ENCODE peak calls at places on chromosomes 2 and 18, in nine cellular contexts. E, B, T, A, S, G, K, U and R are unnamed samples.

GRCh38 chr2:158600155-158600802 is 143.5 kb downstream of the PKP4 start:
- DNase-seq in E (peak; percentile 44), A (peak; percentile 88), T (no peak), U (no peak), S (no peak), K (peak; percentile 34), G (peak; percentile 84), B (no peak), R (no peak)

GRCh38 chr18:48790869-48791635 is 159.7 kb downstream of the SMAD7 start:
- DNase-seq in T (peak; percentile 32), K (no peak), S (no peak), B (no peak), G (no peak), E (peak; percentile 42), U (peak; percentile 30), A (no peak), R (no peak)

GRCh38 chr2:167787021-167787420 is 460.4 kb downstream of the STK39 start:
- DNase-seq in S (no peak), U (no peak), E (no peak), T (no peak), B (no peak), A (no peak), K (no peak), G (no peak), R (no peak)

GRCh38 chr2:30150786-30151185 is 4.0 kb downstream of the YPEL5 start:
- DNase-seq in K (no peak), A (no peak), G (no peak), U (no peak), S (no peak), B (no peak), E (no peak), T (no peak), R (no peak)

GRCh38 chr2:143482761-143483160 is 353.5 kb downstream of the ARHGAP15 start:
- DNase-seq in G (no peak), A (no peak), U (no peak), E (no peak), S (no peak), T (no peak), K (no peak), B (no peak), R (no peak)

GRCh38 chr2:59910176-59910575 is 643.3 kb downstream of the BCL11A start:
- DNase-seq in S (no peak), T (peak; percentile 17), A (no peak), G (no peak), B (no peak), E (no peak), U (no peak), K (no peak), R (no peak)

GRCh38 chr2:111707700-111708099 is 176.3 kb downstream of the ANAPC1 start:
- DNase-seq in B (no peak), S (no peak), T (no peak), K (no peak), U (no peak), A (no peak), G (no peak), E (no peak), R (no peak)

GRCh38 chr2:73830871-73831401 is 2.2 kb downstream of the STAMBP start:
- DNase-seq in B (no peak), G (peak; percentile 48), K (peak; percentile 73), A (peak; percentile 84), S (no peak), U (no peak), E (no peak), T (no peak), R (no peak)

GRCh38 chr2:218981390-218982311 is 3.3 kb downstream of the FEV start:
- DNase-seq in E (peak; percentile 23), K (no peak), A (no peak), U (peak; percentile 73), S (peak; percentile 37), G (no peak), T (no peak), B (no peak), R (no peak)

GRCh38 chr2:176139621-176140020 is 10.1 kb downstream of the HOXD8 start:
- DNase-seq in E (no peak), A (no peak), K (no peak), B (no peak), S (no peak), T (no peak), G (peak; percentile 37), U (peak; percentile 69), R (no peak)

GRCh38 chr2:205925373-205926337 is 160.3 kb downstream of the INO80D start:
- DNase-seq in E (peak; percentile 68), U (peak; percentile 90), S (peak; percentile 49), B (peak; percentile 58), A (peak; percentile 18), T (peak; percentile 58), K (no peak), G (peak; percentile 65), R (peak; percentile 69)

DNA sequence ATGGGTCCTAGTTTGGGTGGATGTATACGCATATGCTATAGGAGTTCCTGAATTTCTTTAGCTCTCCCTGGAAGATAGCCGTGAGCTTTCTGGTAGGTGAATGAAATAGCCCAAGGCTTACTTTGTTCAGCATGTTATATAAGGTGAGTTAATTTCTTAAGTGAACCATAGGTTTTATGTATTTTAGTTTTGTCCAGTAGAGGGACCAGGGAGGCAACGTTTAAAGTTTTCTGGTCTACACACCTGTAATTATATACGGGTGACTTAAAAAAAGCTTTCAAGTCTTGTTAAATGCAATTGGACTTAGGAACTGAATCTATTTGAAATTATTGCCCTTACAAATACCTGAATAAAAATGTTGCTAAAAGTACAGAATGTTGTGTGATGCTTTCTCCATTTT is 402.5 kb upstream of the DDX18 start:
- DNase-seq in S (no peak), U (no peak), K (peak; percentile 39), A (no peak), G (no peak), B (no peak), T (no peak), E (no peak), R (no peak)
- TF ChIP-seq CTCF in S (no peak), U (no peak), K (peak; percentile 61), A (no peak), G (no peak), B (no peak), T (peak; percentile 46), E (no peak), R (peak; percentile 43)

GRCh38 chr2:109318949-109319342 is 189.9 kb downstream of the SH3RF3 start:
- DNase-seq in E (no peak), G (no peak), A (no peak), S (no peak), K (no peak), B (no peak), U (no peak), T (no peak), R (no peak)

GRCh38 chr2:109316091-109316490 is 187.1 kb downstream of the SH3RF3 start:
- DNase-seq in B (no peak), G (no peak), A (no peak), T (no peak), U (no peak), S (no peak), K (no peak), E (no peak), R (no peak)

GRCh38 chr2:109317471-109318090 is 188.6 kb downstream of the SH3RF3 start:
- DNase-seq in T (no peak), S (no peak), B (no peak), U (peak; percentile 48), K (no peak), A (no peak), E (no peak), G (peak; percentile 71), R (no peak)

GRCh38 chr2:109320195-109320935 is 191.4 kb downstream of the SH3RF3 start:
- DNase-seq in E (no peak), K (no peak), A (no peak), U (no peak), S (no peak), B (no peak), T (no peak), G (peak; percentile 94), R (no peak)

DNA sequence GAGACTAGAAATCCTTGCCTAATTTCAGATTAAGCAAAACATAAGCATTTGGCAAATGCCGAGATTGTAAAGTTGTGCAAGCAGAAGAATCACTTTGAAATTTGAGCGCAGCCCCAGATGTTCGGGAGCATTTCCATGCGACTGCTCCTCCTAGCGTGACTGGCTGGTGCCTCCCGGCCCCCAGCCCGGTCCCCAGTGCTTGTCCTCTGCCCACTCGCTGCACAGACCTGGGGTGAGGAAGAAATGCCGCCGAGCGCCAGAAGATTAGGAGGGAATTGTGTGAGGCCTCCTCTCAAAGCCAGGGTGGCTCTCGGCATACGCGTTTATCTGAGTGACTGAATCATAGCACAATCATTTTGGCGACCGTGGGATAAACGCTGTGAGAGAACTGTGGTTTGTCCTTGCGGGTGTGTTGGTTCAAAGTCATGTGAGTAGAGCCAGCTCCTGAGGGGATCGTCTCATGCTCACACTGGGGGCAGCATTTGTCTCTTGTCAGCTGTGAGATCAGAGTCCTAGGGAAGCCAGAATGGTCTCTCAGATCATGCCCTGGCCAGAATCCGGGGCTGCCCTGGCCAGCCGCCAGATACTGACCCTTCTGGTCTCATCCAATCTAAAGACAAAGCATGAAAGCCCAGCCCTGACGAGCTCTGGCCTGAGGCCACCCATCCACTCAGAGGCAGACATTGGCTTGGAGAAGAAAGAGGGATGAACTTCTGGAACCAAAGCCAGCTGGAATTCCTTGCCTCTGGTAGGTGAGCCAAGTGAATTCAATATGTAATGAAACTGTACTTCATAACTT is 189.3 kb downstream of the SH3RF3 start:
- DNase-seq in K (no peak), S (no peak), E (peak; percentile 36), G (peak; percentile 97), U (peak; percentile 91), B (no peak), A (peak; percentile 91), T (no peak), R (no peak)
- TF ChIP-seq CTCF in K (no peak), S (no peak), E (no peak), G (peak; percentile 35), U (no peak), B (no peak), A (peak; percentile 15), T (no peak), R (no peak)

DNA sequence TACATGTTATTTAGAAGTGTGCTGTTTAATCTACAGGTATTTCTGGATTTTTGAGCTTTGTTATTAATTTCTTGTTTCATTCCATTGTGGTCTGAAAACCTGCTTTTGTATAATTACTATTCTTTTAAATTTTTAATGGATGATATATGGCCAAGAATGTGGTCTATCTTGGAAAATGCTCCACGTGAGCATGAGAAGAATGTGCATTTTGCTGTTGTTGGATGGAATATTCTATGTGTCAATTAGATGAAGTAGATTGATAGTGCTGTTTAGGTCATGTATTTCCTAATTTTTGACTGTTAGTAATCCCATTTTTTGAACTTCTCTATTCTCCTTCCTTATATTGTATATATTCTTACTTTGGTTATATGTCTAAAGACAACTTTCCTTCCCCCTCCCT is 19.9 kb upstream of the TTN start:
- DNase-seq in K (no peak), E (no peak), A (no peak), G (no peak), S (no peak), B (no peak), U (no peak), T (no peak), R (no peak)
- TF ChIP-seq CTCF in K (no peak), E (no peak), A (no peak), G (no peak), S (no peak), B (no peak), U (no peak), T (no peak), R (no peak)

DNA sequence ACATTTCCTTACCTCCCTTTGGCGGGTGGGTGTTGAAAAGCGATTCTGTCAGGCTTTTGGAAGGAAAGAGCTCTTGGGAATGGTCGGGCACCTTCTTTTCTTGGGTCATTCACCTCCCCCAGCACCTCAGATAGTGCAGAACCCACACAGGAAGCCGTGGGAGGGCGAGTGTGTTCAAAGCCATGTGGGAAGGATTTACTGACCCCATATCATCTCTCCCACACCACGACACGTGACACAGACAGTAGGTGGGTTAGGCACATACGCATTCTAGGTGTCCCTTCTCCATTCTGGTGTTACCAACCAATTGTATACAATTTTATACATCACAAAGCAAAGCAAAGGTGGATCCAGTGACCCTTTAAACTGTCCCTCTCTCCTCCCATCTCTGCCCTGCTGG is 263.7 kb upstream of the REV1 start:
- DNase-seq in E (no peak), G (no peak), B (no peak), K (no peak), A (no peak), U (no peak), T (no peak), S (no peak), R (no peak)
- TF ChIP-seq CTCF in E (no peak), G (no peak), B (no peak), K (no peak), A (no peak), U (no peak), T (no peak), S (no peak), R (no peak)